ENCODE peak calls at places on chromosomes 12 and 14, in seven cellular contexts. Q is adrenal gland, K is HCT116, C is A549, X is stomach, D is uterus, G is ovary. Y is an unnamed sample.

GRCh38 chr14:104212206-104213095 is 74.1 kb downstream of the KIF26A start:
- DNase-seq in Q (no peak), K (no peak), C (no peak), X (no peak), D (no peak), G (peak; percentile 11), Y (no peak)

GRCh38 chr12:31220633-31221565 is 105.1 kb downstream of the SINHCAF start:
- DNase-seq in Q (no peak), K (no peak), C (peak; percentile 25), X (no peak), D (no peak), G (no peak), Y (no peak)

GRCh38 chr12:116551952-116552749 is 7.0 kb upstream of the MAP1LC3B2 start:
- DNase-seq in Q (no peak), K (peak; percentile 40), C (no peak), X (no peak), D (no peak), G (no peak), Y (peak; percentile 44)

GRCh38 chr12:124411291-124411878 is 116.5 kb downstream of the RFLNA start:
- DNase-seq in Q (peak; percentile 83), K (no peak), C (peak; percentile 57), X (no peak), D (peak; percentile 86), G (peak; percentile 56), Y (peak; percentile 81)

GRCh38 chr12:182381-182883 is 31.5 kb downstream of the SLC6A12 start:
- DNase-seq in Q (no peak), K (no peak), C (peak; percentile 25), X (no peak), D (no peak), G (no peak), Y (no peak)

GRCh38 chr12:110813298-110813697 is 33.5 kb upstream of the CCDC63 start:
- DNase-seq in Q (no peak), K (no peak), C (no peak), X (no peak), D (no peak), G (no peak), Y (no peak)

GRCh38 chr12:121087467-121088207 is 45.0 kb upstream of the P2RX7 start:
- DNase-seq in Q (no peak), K (no peak), C (no peak), X (no peak), D (no peak), G (no peak), Y (no peak)

GRCh38 chr12:108033091-108033490 is 96.0 kb upstream of the WSCD2 start:
- DNase-seq in Q (no peak), K (no peak), C (no peak), X (no peak), D (no peak), G (no peak), Y (no peak)

GRCh38 chr14:81427348-81428058 is 27.4 kb upstream of the STON2 start:
- DNase-seq in Q (peak; percentile 43), K (no peak), C (no peak), X (no peak), D (no peak), G (no peak), Y (peak; percentile 28)

GRCh38 chr12:109770104-109770860 is 56.7 kb downstream of the FAM222A start:
- DNase-seq in Q (peak; percentile 15), K (no peak), C (no peak), X (peak; percentile 10), D (no peak), G (peak; percentile 73), Y (peak; percentile 41)

GRCh38 chr12:3661028-3661427 is 91.9 kb downstream of the CRACR2A start:
- DNase-seq in Q (no peak), K (peak; percentile 36), C (no peak), X (no peak), D (no peak), G (no peak), Y (no peak)

GRCh38 chr12:54749191-54749818 is 101.1 kb upstream of the DCD start:
- DNase-seq in Q (no peak), K (peak; percentile 37), C (peak; percentile 64), X (no peak), D (no peak), G (no peak), Y (peak; percentile 38)

GRCh38 chr14:35124127-35124526 is 1.8 kb downstream of the PRORP start:
- DNase-seq in Q (no peak), K (no peak), C (no peak), X (no peak), D (no peak), G (no peak), Y (no peak)

GRCh38 chr12:90004319-90005074 is 295.9 kb upstream of the ATP2B1 start:
- DNase-seq in Q (no peak), K (no peak), C (no peak), X (no peak), D (no peak), G (no peak), Y (no peak)

GRCh38 chr12:11813422-11813813 is 163.9 kb downstream of the ETV6 start:
- DNase-seq in Q (no peak), K (no peak), C (no peak), X (no peak), D (no peak), G (no peak), Y (peak; percentile 71)

GRCh38 chr14:80150301-80150700 is 61.0 kb downstream of the DIO2 start:
- DNase-seq in Q (no peak), K (no peak), C (no peak), X (no peak), D (no peak), G (no peak), Y (no peak)

DNA sequence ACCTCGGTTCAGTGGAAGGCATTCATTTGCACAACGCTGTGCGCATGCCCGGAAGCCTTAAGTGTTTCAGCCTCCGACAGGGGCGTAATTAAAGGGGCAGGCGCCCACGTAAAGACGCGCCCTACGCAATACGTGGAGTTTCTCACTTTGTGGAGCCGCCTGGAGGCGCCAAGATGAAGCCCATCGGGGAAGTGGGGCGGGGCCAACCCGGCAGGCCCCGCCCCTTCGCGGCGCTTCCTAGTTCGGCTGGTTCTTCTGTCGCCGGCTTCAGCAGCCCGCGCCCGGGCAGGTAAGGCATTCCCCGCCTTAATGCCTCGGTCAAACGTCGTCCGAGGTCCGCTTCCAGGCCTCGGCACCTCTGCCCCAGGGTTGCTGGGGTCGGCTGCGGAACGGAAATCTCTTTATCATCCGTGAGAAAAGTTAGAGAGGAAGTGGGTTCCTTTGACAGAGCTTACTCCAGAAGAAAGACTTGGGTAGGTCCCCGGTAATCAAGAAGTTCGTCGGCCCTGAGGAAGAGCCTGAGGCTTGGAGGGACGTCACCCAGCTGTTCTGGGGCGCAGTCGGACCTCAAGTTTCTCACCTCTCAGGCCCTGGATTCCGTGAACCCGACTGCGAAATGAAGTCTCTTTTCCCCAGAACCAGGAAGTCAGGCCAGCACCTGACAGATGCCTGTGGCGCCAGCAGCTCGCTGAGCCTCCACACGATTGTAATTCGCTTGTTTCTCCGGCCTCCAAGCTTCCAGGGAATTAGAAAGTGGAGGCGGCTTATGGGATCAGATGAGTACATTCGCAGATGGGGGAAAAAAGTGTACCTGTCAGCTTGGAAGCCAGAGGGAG is at the start of the genes IRAK4 and PUS7L:
- DNase-seq in Q (peak; percentile 96), K (peak; percentile 96), C (peak; percentile 98), X (peak; percentile 97), D (peak; percentile 95), G (peak; percentile 93), Y (peak; percentile 98)
- TF ChIP-seq POLR2A in Q (peak; percentile 72), K (peak; percentile 12), C (peak; percentile 56), X (no peak), D (peak; percentile 35), G (peak; percentile 61), Y (no peak)

GRCh38 chr12:27344246-27344645 is 11.6 kb downstream of the BMAL2 start:
- DNase-seq in Q (no peak), K (no peak), C (no peak), X (no peak), D (no peak), G (no peak), Y (no peak)

GRCh38 chr12:27343255-27344000 is 10.8 kb downstream of the BMAL2 start:
- DNase-seq in Q (no peak), K (no peak), C (peak; percentile 79), X (no peak), D (no peak), G (no peak), Y (no peak)

GRCh38 chr12:27344760-27345159 is 12.1 kb downstream of the BMAL2 start:
- DNase-seq in Q (no peak), K (no peak), C (no peak), X (no peak), D (no peak), G (no peak), Y (no peak)

GRCh38 chr12:27347779-27348178 is 15.1 kb downstream of the BMAL2 start:
- DNase-seq in Q (no peak), K (no peak), C (no peak), X (no peak), D (no peak), G (no peak), Y (no peak)

DNA sequence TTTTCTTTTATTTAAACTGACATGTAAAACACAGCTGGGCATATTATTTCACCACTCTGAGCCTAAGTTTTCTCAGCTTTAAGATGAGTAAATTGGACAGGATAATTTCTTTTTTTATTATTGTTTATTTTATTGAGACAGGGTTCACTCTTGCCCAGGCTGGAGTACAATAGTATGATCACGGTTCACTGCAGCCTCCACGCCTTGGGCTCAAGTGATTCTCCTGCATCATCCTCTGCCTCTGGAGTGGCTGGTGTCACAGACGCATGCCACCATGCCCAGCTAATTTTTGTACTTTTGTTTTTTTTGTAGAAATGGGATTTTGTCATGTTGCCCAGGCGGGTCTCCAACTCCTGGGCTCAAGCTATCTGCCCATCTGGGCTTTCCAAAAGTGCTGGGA is 12.7 kb downstream of the BMAL2 start:
- DNase-seq in Q (no peak), K (no peak), C (no peak), X (no peak), D (no peak), G (no peak), Y (no peak)
- H3K4me3 ChIP-seq in Q (no peak overlapping the region), K (no peak overlapping the region), C (no peak overlapping the region), X (no peak overlapping the region), D (no peak overlapping the region), G (no peak overlapping the region), Y (no peak overlapping the region)

GRCh38 chr12:41189395-41190251 is 1.5 kb downstream of the PDZRN4 start:
- DNase-seq in Q (peak; percentile 19), K (no peak), C (no peak), X (no peak), D (no peak), G (no peak), Y (peak; percentile 46)
- TF ChIP-seq POLR2A in Q (no peak), K (no peak), C (no peak), X (no peak), D (no peak), G (no peak), Y (no peak)

GRCh38 chr14:51092965-51093364 is 1.9 kb downstream of the TRIM9 start:
- DNase-seq in Q (no peak), K (no peak), C (no peak), X (no peak), D (no peak), G (no peak), Y (no peak)

GRCh38 chr14:51094282-51094821 is 553 bp downstream of the TRIM9 start:
- DNase-seq in Q (no peak), K (no peak), C (peak; percentile 46), X (no peak), D (no peak), G (peak; percentile 24), Y (no peak)

GRCh38 chr14:51095854-51096823 is 1.2 kb upstream of the TRIM9 start:
- DNase-seq in Q (peak; percentile 58), K (no peak), C (peak; percentile 19), X (no peak), D (peak; percentile 61), G (peak; percentile 23), Y (peak; percentile 29)

GRCh38 chr14:51094901-51095853 is at the start of gene TRIM9:
- DNase-seq in Q (peak; percentile 95), K (peak; percentile 95), C (peak; percentile 99), X (peak; percentile 89), D (peak; percentile 96), G (peak; percentile 96), Y (peak; percentile 98)

GRCh38 chr14:51093371-51094281 is 1.3 kb downstream of the TRIM9 start:
- DNase-seq in Q (peak; percentile 19), K (no peak), C (peak; percentile 74), X (no peak), D (peak; percentile 44), G (peak; percentile 20), Y (peak; percentile 58)
- H3K4me3 ChIP-seq in Q (peak overlapping the region; percentile 72), K (no peak overlapping the region), C (peak overlapping the region; percentile 76), X (peak overlapping the region; percentile 75), D (peak overlapping the region; percentile 59), G (peak overlapping the region; percentile 71), Y (peak overlapping the region; percentile 79)

Y was measured in testis.